ENCODE peak calls at places on chromosome 1, in eight cellular contexts. N is tibial nerve, F is esophagus muscularis mucosa, K is lower leg skin, X is Peyer's patch, Z is H54, S is upper lobe of left lung, T is transverse colon. P is an unnamed sample.

GRCh38 chr1:114131526-114132220 is 22.0 kb downstream of the SYT6 start:
- DNase-seq in X (no peak), Z (no peak), T (no peak), F (no peak), K (no peak), N (no peak), S (no peak), P (peak; percentile 22)

GRCh38 chr1:222926566-222926965 is 111.7 kb downstream of the DISP1 start:
- DNase-seq in S (no peak), N (no peak), X (no peak), F (no peak), Z (no peak), T (no peak), K (no peak), P (no peak)

GRCh38 chr1:32240140-32240951 is 6.7 kb upstream of the FAM167B start:
- DNase-seq in K (peak; percentile 95), S (peak; percentile 93), N (peak; percentile 34), F (no peak), Z (no peak), T (peak; percentile 87), X (peak; percentile 77), P (peak; percentile 26)

GRCh38 chr1:186670279-186670964 is 9.8 kb downstream of the PTGS2 start:
- DNase-seq in N (no peak), Z (no peak), K (no peak), S (no peak), T (no peak), F (no peak), X (no peak), P (no peak)

GRCh38 chr1:190084552-190084951 is 393.1 kb downstream of the BRINP3 start:
- DNase-seq in Z (no peak), F (no peak), N (no peak), X (no peak), K (peak; percentile 52), S (no peak), T (no peak), P (peak; percentile 21)

GRCh38 chr1:60390593-60391282 is 317.2 kb upstream of the C1orf87 start:
- DNase-seq in T (no peak), N (no peak), Z (no peak), F (no peak), S (no peak), X (no peak), K (no peak), P (no peak)

GRCh38 chr1:22326931-22327330 is 124.7 kb upstream of the ZBTB40 start:
- DNase-seq in T (no peak), S (no peak), K (peak; percentile 14), F (no peak), Z (no peak), N (no peak), X (no peak), P (no peak)

GRCh38 chr1:165330483-165330882 is 26.0 kb downstream of the LMX1A start:
- DNase-seq in K (no peak), Z (no peak), T (no peak), S (no peak), N (no peak), F (no peak), X (no peak), P (no peak)

GRCh38 chr1:35535243-35535642 is 22.0 kb downstream of the KIAA0319L start:
- DNase-seq in N (no peak), F (no peak), T (no peak), Z (no peak), K (no peak), X (no peak), S (no peak), P (no peak)

GRCh38 chr1:182330303-182330702 is 61.3 kb downstream of the GLUL start:
- DNase-seq in S (no peak), K (peak; percentile 86), Z (no peak), X (no peak), N (peak; percentile 66), T (peak; percentile 29), F (no peak), P (peak; percentile 96)

GRCh38 chr1:84571150-84571535 is 3.1 kb downstream of the CTBS start:
- DNase-seq in F (no peak), X (no peak), S (no peak), K (no peak), N (no peak), T (no peak), Z (peak; percentile 7), P (no peak)

GRCh38 chr1:207343675-207344074 is 22.2 kb downstream of the CD55 start:
- DNase-seq in X (no peak), K (no peak), Z (no peak), F (no peak), T (no peak), S (no peak), N (no peak), P (no peak)

GRCh38 chr1:205594846-205595245 is 37.0 kb downstream of the ELK4 start:
- DNase-seq in F (peak; percentile 68), Z (no peak), X (no peak), K (peak; percentile 64), S (no peak), N (no peak), T (no peak), P (no peak)

GRCh38 chr1:203051841-203052324 is 25.6 kb downstream of the PPFIA4 start:
- DNase-seq in S (no peak), N (no peak), K (no peak), X (no peak), Z (no peak), T (no peak), F (no peak), P (no peak)

GRCh38 chr1:228792601-228793000 is 57.3 kb downstream of the RHOU start:
- DNase-seq in F (no peak), T (no peak), Z (no peak), S (no peak), X (no peak), K (no peak), N (no peak), P (no peak)

GRCh38 chr1:118122234-118123004 is 62.6 kb downstream of the SPAG17 start:
- DNase-seq in F (no peak), K (no peak), Z (no peak), N (no peak), S (no peak), X (no peak), T (no peak), P (no peak)

GRCh38 chr1:41361495-41362356 is 492 bp downstream of the FOXO6 start:
- DNase-seq in T (no peak), X (peak; percentile 68), F (no peak), N (no peak), S (no peak), K (no peak), Z (no peak), P (peak; percentile 43)

GRCh38 chr1:81801032-81801833 is 499 bp downstream of the ADGRL2 start:
- DNase-seq in F (peak; percentile 93), Z (no peak), T (peak; percentile 60), X (peak; percentile 54), K (peak; percentile 90), S (peak; percentile 88), N (peak; percentile 56), P (peak; percentile 34)

GRCh38 chr1:218209351-218209861 is 75.7 kb upstream of the RRP15 start:
- DNase-seq in X (no peak), Z (peak; percentile 5), S (no peak), N (no peak), F (no peak), T (no peak), K (no peak), P (no peak)

GRCh38 chr1:109454497-109455133 is 11.7 kb upstream of the SYPL2 start:
- DNase-seq in T (no peak), K (no peak), F (no peak), Z (no peak), X (no peak), N (no peak), S (no peak), P (no peak)

GRCh38 chr1:94319319-94320180 is 82.2 kb upstream of the ARHGAP29 start:
- DNase-seq in S (no peak), F (no peak), K (no peak), X (no peak), T (no peak), N (no peak), Z (no peak), P (no peak)

GRCh38 chr1:155184835-155185782 is 11.5 kb downstream of the TRIM46 start:
- DNase-seq in X (peak; percentile 70), K (peak; percentile 87), T (peak; percentile 76), N (no peak), F (no peak), Z (no peak), S (peak; percentile 85), P (peak; percentile 44)
- TF ChIP-seq POLR2A in X (no peak), K (no peak), T (peak; percentile 12), N (no peak), F (no peak), Z (no peak), S (no peak), P (no peak)

DNA sequence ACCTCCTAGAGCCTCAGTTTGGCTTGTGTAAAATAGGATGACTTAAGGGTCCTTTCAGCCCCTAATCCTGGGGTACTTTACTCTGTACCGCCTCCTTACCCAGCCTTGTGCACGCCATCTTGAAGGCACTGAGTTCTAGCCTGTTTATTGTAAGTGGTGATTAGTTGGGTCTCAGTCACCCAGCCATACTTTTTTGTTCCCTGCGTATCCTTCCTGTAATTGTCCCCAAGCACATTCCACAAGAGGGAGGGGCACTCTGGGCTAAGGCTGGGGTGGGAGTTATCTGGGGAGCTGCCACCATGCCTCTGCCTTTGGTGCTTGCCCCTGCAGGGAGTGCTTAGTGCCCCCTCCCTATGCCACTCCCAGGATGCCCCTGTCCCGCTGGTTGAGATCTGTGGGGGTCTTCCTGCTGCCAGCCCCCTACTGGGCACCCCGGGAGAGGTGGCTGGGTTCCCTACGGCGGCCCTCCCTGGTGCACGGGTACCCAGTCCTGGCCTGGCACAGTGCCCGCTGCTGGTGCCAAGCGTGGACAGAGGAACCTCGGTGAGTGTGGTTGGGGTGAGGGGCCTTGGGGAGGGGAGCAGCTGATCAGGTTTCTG is 856 bp downstream of the FDPS start:
- DNase-seq in Z (no peak), K (no peak), F (no peak), S (peak; percentile 88), X (peak; percentile 67), N (no peak), T (peak; percentile 49), P (no peak)
- TF ChIP-seq POLR2A in Z (no peak), K (no peak), F (no peak), S (no peak), X (no peak), N (no peak), T (no peak), P (no peak)

GRCh38 chr1:153945795-153946621 is 510 bp downstream of the DENND4B start:
- DNase-seq in K (peak; percentile 97), X (peak; percentile 91), N (peak; percentile 72), S (peak; percentile 97), Z (peak; percentile 69), F (peak; percentile 96), T (peak; percentile 90), P (peak; percentile 74)
- TF ChIP-seq POLR2A in K (peak; percentile 2), X (peak; percentile 68), N (no peak), S (peak; percentile 19), Z (peak; percentile 77), F (peak; percentile 30), T (peak; percentile 66), P (peak; percentile 39)

DNA sequence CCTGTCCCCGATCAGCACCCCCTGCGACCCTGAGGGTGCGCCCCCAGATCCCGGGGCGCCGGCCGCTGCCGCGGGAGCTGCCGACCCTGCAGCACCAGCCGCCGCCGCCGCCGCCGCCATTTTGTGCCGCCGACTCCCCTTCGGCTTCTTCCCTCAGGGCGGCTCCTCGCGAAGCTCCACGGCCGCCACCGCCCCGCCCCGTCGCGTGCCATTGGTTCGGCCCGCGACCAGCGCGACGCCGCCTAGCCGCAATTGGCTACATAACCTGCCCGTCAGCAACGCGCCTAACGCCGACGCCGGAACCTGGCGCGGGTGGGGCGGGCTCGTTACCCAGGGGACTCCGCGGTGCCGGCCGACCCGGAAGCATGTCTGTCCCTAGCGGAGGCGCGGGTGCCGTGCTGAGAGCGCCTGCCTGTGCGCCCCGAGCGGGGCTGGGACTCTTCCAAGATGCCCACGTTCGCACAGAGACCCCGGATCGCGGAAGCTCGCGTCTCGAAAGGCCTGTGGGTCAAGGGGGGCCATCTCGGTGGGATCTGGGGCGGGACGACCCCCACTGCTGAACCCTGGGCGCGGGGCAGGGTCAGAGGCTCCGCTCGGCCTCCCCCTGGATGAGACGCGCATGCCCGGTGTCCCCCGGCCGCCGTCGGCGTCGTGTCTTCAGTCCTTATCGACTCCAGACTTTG is at the start of gene CCNL2:
- DNase-seq in X (peak; percentile 100), Z (peak; percentile 87), S (peak; percentile 100), N (peak; percentile 96), F (peak; percentile 99), T (peak; percentile 99), K (peak; percentile 100), P (peak; percentile 100)
- TF ChIP-seq POLR2A in X (peak; percentile 78), Z (peak; percentile 54), S (peak; percentile 41), N (no peak), F (peak; percentile 60), T (peak; percentile 74), K (no peak), P (peak; percentile 75)

P was measured in erythroblast.